ENCODE peak calls at places on chromosomes 1 and 21, in six cellular contexts. One of them, this sample, is unnamed.

GRCh38 chr1:212641956-212642355 is 33.4 kb downstream of the ATF3 start:
- DNase-seq in breast epithelium: no peak
- DNase-seq in GM12892: no peak
- DNase-seq in GM23338: no peak
- DNase-seq in GM12878: no peak
- DNase-seq in stomach: no peak
- DNase-seq in this sample: no peak

GRCh38 chr1:226403522-226404034 is 4.3 kb downstream of the PARP1 start:
- DNase-seq in breast epithelium: no peak
- DNase-seq in GM12892: no peak
- DNase-seq in GM23338: peak
- DNase-seq in GM12878: no peak
- DNase-seq in stomach: no peak
- DNase-seq in this sample: no peak

GRCh38 chr1:57329932-57330331 is 93.9 kb downstream of the DAB1 start:
- DNase-seq in breast epithelium: no peak
- DNase-seq in GM12892: no peak
- DNase-seq in GM23338: no peak
- DNase-seq in GM12878: no peak
- DNase-seq in stomach: no peak
- DNase-seq in this sample: no peak

GRCh38 chr1:45400049-45400448 is 59.8 kb upstream of the MUTYH start:
- DNase-seq in breast epithelium: no peak
- DNase-seq in GM12892: no peak
- DNase-seq in GM23338: peak
- DNase-seq in GM12878: no peak
- DNase-seq in stomach: no peak
- DNase-seq in this sample: no peak

GRCh38 chr1:182570611-182570970 is 18.5 kb downstream of the RNASEL start:
- DNase-seq in breast epithelium: no peak
- DNase-seq in GM12892: no peak
- DNase-seq in GM23338: no peak
- DNase-seq in GM12878: no peak
- DNase-seq in stomach: no peak
- DNase-seq in this sample: no peak

GRCh38 chr1:85328713-85329376 is 52.4 kb upstream of the BCL10 start:
- DNase-seq in breast epithelium: no peak
- DNase-seq in GM12892: no peak
- DNase-seq in GM23338: peak
- DNase-seq in GM12878: no peak
- DNase-seq in stomach: no peak
- DNase-seq in this sample: no peak

GRCh38 chr21:37565530-37566223 is 199.1 kb downstream of the DYRK1A start:
- DNase-seq in breast epithelium: no peak
- DNase-seq in GM12892: no peak
- DNase-seq in GM23338: no peak
- DNase-seq in GM12878: no peak
- DNase-seq in stomach: no peak
- DNase-seq in this sample: no peak

GRCh38 chr1:85762804-85763203 is 54.6 kb upstream of the ZNHIT6 start:
- DNase-seq in breast epithelium: no peak
- DNase-seq in GM12892: no peak
- DNase-seq in GM23338: no peak
- DNase-seq in GM12878: no peak
- DNase-seq in stomach: no peak
- DNase-seq in this sample: no peak

GRCh38 chr1:30649321-30649991 is 73.9 kb downstream of the MATN1 start:
- DNase-seq in breast epithelium: no peak
- DNase-seq in GM12892: no peak
- DNase-seq in GM23338: no peak
- DNase-seq in GM12878: no peak
- DNase-seq in stomach: peak
- DNase-seq in this sample: no peak

GRCh38 chr1:189424746-189425331 is 1052.8 kb downstream of the BRINP3 start:
- DNase-seq in breast epithelium: no peak
- DNase-seq in GM12892: no peak
- DNase-seq in GM23338: no peak
- DNase-seq in GM12878: no peak
- DNase-seq in stomach: no peak
- DNase-seq in this sample: no peak

GRCh38 chr1:6343506-6344405 is 49.8 kb downstream of the ACOT7 start:
- DNase-seq in breast epithelium: peak
- DNase-seq in GM12892: peak
- DNase-seq in GM23338: peak
- DNase-seq in GM12878: no peak
- DNase-seq in stomach: peak
- DNase-seq in this sample: peak

GRCh38 chr1:150550222-150551048 is 1.2 kb downstream of the ADAMTSL4 start:
- DNase-seq in breast epithelium: no peak
- DNase-seq in GM12892: no peak
- DNase-seq in GM23338: peak
- DNase-seq in GM12878: no peak
- DNase-seq in stomach: no peak
- DNase-seq in this sample: peak

GRCh38 chr1:92851729-92852128 is 19.9 kb downstream of the RPL5 start:
- DNase-seq in breast epithelium: no peak
- DNase-seq in GM12892: no peak
- DNase-seq in GM23338: no peak
- DNase-seq in GM12878: no peak
- DNase-seq in stomach: no peak
- DNase-seq in this sample: no peak

GRCh38 chr1:229094476-229095311 is 176.2 kb upstream of the RAB4A start:
- DNase-seq in breast epithelium: no peak
- DNase-seq in GM12892: no peak
- DNase-seq in GM23338: no peak
- DNase-seq in GM12878: no peak
- DNase-seq in stomach: no peak
- DNase-seq in this sample: no peak

GRCh38 chr1:211833174-211833820 is 2.7 kb upstream of the LPGAT1 start:
- DNase-seq in breast epithelium: no peak
- DNase-seq in GM12892: no peak
- DNase-seq in GM23338: no peak
- DNase-seq in GM12878: no peak
- DNase-seq in stomach: no peak
- DNase-seq in this sample: no peak

GRCh38 chr1:28751315-28752056 is 14.7 kb downstream of the YTHDF2 start:
- DNase-seq in breast epithelium: no peak
- DNase-seq in GM12892: no peak
- DNase-seq in GM23338: no peak
- DNase-seq in GM12878: no peak
- DNase-seq in stomach: no peak
- DNase-seq in this sample: no peak

GRCh38 chr1:34898220-34898820 is 31.1 kb downstream of the DLGAP3 start:
- DNase-seq in breast epithelium: no peak
- DNase-seq in GM12892: no peak
- DNase-seq in GM23338: no peak
- DNase-seq in GM12878: no peak
- DNase-seq in stomach: no peak
- DNase-seq in this sample: no peak

GRCh38 chr21:26320541-26320940 is 150.0 kb upstream of the APP start:
- DNase-seq in breast epithelium: no peak
- DNase-seq in GM12892: no peak
- DNase-seq in GM23338: no peak
- DNase-seq in GM12878: no peak
- DNase-seq in stomach: no peak
- DNase-seq in this sample: no peak

GRCh38 chr1:34740161-34740875 is 14.5 kb upstream of the GJB5 start:
- DNase-seq in breast epithelium: no peak
- DNase-seq in GM12892: no peak
- DNase-seq in GM23338: peak
- DNase-seq in GM12878: no peak
- DNase-seq in stomach: no peak
- DNase-seq in this sample: peak

GRCh38 chr1:204296431-204296988 is 63.2 kb downstream of the PLEKHA6 start:
- DNase-seq in breast epithelium: no peak
- DNase-seq in GM12892: no peak
- DNase-seq in GM23338: peak
- DNase-seq in GM12878: no peak
- DNase-seq in stomach: no peak
- DNase-seq in this sample: no peak

GRCh38 chr1:201084171-201084766 is 28.0 kb downstream of the CACNA1S start:
- DNase-seq in breast epithelium: no peak
- DNase-seq in GM12892: no peak
- DNase-seq in GM23338: no peak
- DNase-seq in GM12878: no peak
- DNase-seq in stomach: no peak
- DNase-seq in this sample: no peak

GRCh38 chr1:14674030-14674429 is 75.5 kb downstream of the KAZN start:
- DNase-seq in breast epithelium: no peak
- DNase-seq in GM12892: no peak
- DNase-seq in GM23338: no peak
- DNase-seq in GM12878: no peak
- DNase-seq in stomach: no peak
- DNase-seq in this sample: no peak
- TF ChIP-seq POLR2AphosphoS5 in breast epithelium: no peak
- TF ChIP-seq POLR2AphosphoS5 in GM12892: no peak
- TF ChIP-seq POLR2AphosphoS5 in GM23338: no peak
- TF ChIP-seq POLR2AphosphoS5 in GM12878: no peak
- TF ChIP-seq POLR2AphosphoS5 in stomach: no peak
- TF ChIP-seq POLR2AphosphoS5 in this sample: no peak

DNA sequence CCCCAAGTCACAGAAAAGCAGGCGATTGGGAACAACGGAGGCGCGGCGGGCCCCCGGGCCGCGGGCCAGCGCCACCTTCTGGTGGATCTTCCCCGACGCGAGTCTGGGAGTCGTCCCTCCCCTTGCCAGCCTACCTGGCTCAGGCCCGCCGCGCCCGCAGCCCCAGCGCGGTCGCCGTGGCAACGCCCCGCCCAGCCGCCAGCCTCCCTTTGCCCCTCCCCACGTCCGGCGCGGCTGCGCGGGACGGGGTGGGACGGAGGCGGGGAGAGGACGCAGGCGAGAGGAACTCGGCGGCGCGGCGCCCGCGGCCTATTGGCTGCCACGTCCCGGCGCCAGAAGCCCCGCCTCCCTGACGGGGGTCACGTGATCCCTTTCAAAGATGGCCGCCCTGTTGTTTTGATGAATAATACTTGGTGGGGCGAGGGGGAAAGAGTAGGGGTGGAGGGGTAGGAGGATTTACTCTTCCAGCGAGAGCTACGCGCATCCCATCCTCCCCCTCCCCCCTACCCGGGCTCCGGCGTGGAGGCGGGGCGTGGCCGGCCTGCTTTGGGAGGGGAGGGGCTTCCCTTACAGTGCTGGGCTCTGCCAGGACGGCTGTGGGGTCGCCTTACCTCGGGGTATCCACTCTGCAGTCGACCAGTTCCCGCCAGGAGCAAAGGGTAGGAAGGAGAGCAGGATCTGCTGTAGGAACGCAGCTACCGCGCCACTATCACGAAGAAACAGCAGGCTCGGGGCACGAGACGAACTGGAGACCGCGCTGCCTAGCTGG is at the start of gene UBE4B:
- DNase-seq in breast epithelium: peak
- DNase-seq in GM12892: peak
- DNase-seq in GM23338: peak
- DNase-seq in GM12878: peak
- DNase-seq in stomach: peak
- DNase-seq in this sample: peak
- TF ChIP-seq POLR2AphosphoS5 in breast epithelium: peak
- TF ChIP-seq POLR2AphosphoS5 in GM12892: peak
- TF ChIP-seq POLR2AphosphoS5 in GM23338: peak
- TF ChIP-seq POLR2AphosphoS5 in GM12878: peak
- TF ChIP-seq POLR2AphosphoS5 in stomach: peak
- TF ChIP-seq POLR2AphosphoS5 in this sample: peak

DNA sequence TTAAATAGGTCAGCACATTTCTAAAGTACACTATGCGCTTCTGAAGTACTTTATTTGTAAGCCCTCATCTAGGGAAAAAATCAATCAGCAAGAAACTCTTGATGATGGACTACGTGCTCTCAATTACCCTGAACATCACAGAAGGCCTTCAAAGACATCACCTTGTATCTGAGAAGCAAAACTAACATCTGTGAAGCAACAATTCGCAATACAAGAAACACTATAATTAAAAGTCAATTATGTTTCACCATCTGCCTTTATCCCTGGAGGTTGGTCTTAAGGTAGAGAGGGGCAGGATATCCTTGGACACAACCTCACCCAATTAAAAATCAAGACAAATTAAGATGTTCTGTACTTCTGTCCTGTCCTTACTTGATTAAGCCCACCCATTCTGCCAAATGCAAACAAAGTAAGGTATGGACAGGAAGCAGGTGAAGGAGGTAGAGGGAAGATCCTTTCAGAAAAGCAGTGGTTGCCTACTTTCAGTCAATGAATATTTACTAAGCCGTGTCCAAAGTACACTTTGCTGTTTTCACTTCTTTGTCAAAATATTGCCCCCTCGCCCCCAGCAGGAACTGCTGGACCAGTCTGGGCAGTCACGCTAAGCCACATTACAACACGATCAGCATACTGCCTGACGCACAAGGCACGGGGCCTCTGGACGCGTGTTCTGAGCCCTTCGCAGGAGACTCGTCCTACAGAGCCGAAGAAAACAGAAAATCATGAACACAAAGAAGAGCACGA is 889 bp downstream of the SLC19A2 start:
- DNase-seq in breast epithelium: peak
- DNase-seq in GM12892: no peak
- DNase-seq in GM23338: peak
- DNase-seq in GM12878: no peak
- DNase-seq in stomach: peak
- DNase-seq in this sample: peak
- TF ChIP-seq POLR2AphosphoS5 in breast epithelium: no peak
- TF ChIP-seq POLR2AphosphoS5 in GM12892: no peak
- TF ChIP-seq POLR2AphosphoS5 in GM23338: no peak
- TF ChIP-seq POLR2AphosphoS5 in GM12878: no peak
- TF ChIP-seq POLR2AphosphoS5 in stomach: peak
- TF ChIP-seq POLR2AphosphoS5 in this sample: no peak

GRCh38 chr1:66352783-66353182 is 181.2 kb upstream of the SGIP1 start:
- DNase-seq in breast epithelium: no peak
- DNase-seq in GM12892: no peak
- DNase-seq in GM23338: no peak
- DNase-seq in GM12878: no peak
- DNase-seq in stomach: no peak
- DNase-seq in this sample: no peak

GRCh38 chr1:66350001-66350547 is 183.9 kb upstream of the SGIP1 start:
- DNase-seq in breast epithelium: no peak
- DNase-seq in GM12892: no peak
- DNase-seq in GM23338: peak
- DNase-seq in GM12878: no peak
- DNase-seq in stomach: peak
- DNase-seq in this sample: peak

GRCh38 chr1:66353207-66353606 is 180.7 kb upstream of the SGIP1 start:
- DNase-seq in breast epithelium: no peak
- DNase-seq in GM12892: no peak
- DNase-seq in GM23338: peak
- DNase-seq in GM12878: no peak
- DNase-seq in stomach: no peak
- DNase-seq in this sample: no peak

GRCh38 chr1:66351474-66351873 is 182.5 kb upstream of the SGIP1 start:
- DNase-seq in breast epithelium: no peak
- DNase-seq in GM12892: no peak
- DNase-seq in GM23338: no peak
- DNase-seq in GM12878: no peak
- DNase-seq in stomach: no peak
- DNase-seq in this sample: no peak

GRCh38 chr1:66351913-66352312 is 182.0 kb upstream of the SGIP1 start:
- DNase-seq in breast epithelium: no peak
- DNase-seq in GM12892: no peak
- DNase-seq in GM23338: peak
- DNase-seq in GM12878: no peak
- DNase-seq in stomach: no peak
- DNase-seq in this sample: no peak
- TF ChIP-seq POLR2AphosphoS5 in breast epithelium: no peak
- TF ChIP-seq POLR2AphosphoS5 in GM12892: no peak
- TF ChIP-seq POLR2AphosphoS5 in GM23338: no peak
- TF ChIP-seq POLR2AphosphoS5 in GM12878: peak
- TF ChIP-seq POLR2AphosphoS5 in stomach: no peak
- TF ChIP-seq POLR2AphosphoS5 in this sample: no peak